ENCODE peak calls at places on chromosome 16, in five cellular contexts. J, C, I, Z and U are unnamed samples.

GRCh38 chr16:87138316-87138715 is 178.9 kb downstream of the C16orf95 start:
- DNase-seq in J (no peak), C (no peak), I (no peak), Z (no peak), U (no peak)

GRCh38 chr16:56708418-56708817 is 21.5 kb upstream of the NUP93 start:
- DNase-seq in J (no peak), C (no peak), I (no peak), Z (no peak), U (no peak)

GRCh38 chr16:83779881-83780280 is 27.9 kb upstream of the HSBP1 start:
- DNase-seq in J (no peak), C (no peak), I (no peak), Z (peak; percentile 59), U (peak; percentile 30)

GRCh38 chr16:1771072-1771863 is at the start of gene NME3:
- DNase-seq in J (peak; percentile 17), C (no peak), I (peak; percentile 85), Z (peak; percentile 56), U (peak; percentile 92)

GRCh38 chr16:15586716-15587115 is 56.2 kb downstream of the MARF1 start:
- DNase-seq in J (no peak), C (no peak), I (no peak), Z (no peak), U (no peak)

GRCh38 chr16:88681709-88682451 is 4.4 kb downstream of the SNAI3 start:
- DNase-seq in J (no peak), C (peak; percentile 84), I (no peak), Z (peak; percentile 15), U (peak; percentile 37)

GRCh38 chr16:28196331-28196987 is 15.3 kb downstream of the XPO6 start:
- DNase-seq in J (no peak), C (no peak), I (no peak), Z (no peak), U (no peak)

GRCh38 chr16:50696575-50697420 is 3.4 kb downstream of the NOD2 start:
- DNase-seq in J (peak; percentile 78), C (peak; percentile 82), I (peak; percentile 55), Z (peak; percentile 26), U (no peak)

GRCh38 chr16:50712568-50712914 is 19.1 kb downstream of the NOD2 start:
- DNase-seq in J (no peak), C (no peak), I (no peak), Z (peak; percentile 1), U (no peak)

GRCh38 chr16:12191102-12191501 is 214.6 kb downstream of the SNX29 start:
- DNase-seq in J (no peak), C (no peak), I (no peak), Z (no peak), U (no peak)

GRCh38 chr16:51024703-51025102 is 126.4 kb downstream of the SALL1 start:
- DNase-seq in J (no peak), C (no peak), I (no peak), Z (no peak), U (no peak)

GRCh38 chr16:30535777-30536190 is 1.1 kb upstream of the ZNF747 start:
- DNase-seq in J (peak; percentile 76), C (peak; percentile 34), I (peak; percentile 86), Z (peak; percentile 62), U (peak; percentile 85)

GRCh38 chr16:30534368-30535105 is at the start of gene ZNF747:
- DNase-seq in J (peak; percentile 92), C (peak; percentile 51), I (peak; percentile 93), Z (peak; percentile 75), U (peak; percentile 95)

GRCh38 chr16:30533748-30534367 is 800 bp downstream of the ZNF747 start:
- DNase-seq in J (no peak), C (no peak), I (no peak), Z (no peak), U (peak; percentile 50)

GRCh38 chr16:30533146-30533522 is 1.5 kb downstream of the ZNF747 start:
- DNase-seq in J (no peak), C (no peak), I (no peak), Z (no peak), U (no peak)

GRCh38 chr16:30535106-30535776 is 583 bp upstream of the ZNF747 start:
- DNase-seq in J (no peak), C (no peak), I (no peak), Z (no peak), U (no peak)
- H3K9ac ChIP-seq in J (peak overlapping the region; percentile 89), C (peak overlapping the region; percentile 96), I (peak overlapping the region; percentile 91), Z (peak overlapping the region; percentile 88), U (peak overlapping the region; percentile 89)

DNA sequence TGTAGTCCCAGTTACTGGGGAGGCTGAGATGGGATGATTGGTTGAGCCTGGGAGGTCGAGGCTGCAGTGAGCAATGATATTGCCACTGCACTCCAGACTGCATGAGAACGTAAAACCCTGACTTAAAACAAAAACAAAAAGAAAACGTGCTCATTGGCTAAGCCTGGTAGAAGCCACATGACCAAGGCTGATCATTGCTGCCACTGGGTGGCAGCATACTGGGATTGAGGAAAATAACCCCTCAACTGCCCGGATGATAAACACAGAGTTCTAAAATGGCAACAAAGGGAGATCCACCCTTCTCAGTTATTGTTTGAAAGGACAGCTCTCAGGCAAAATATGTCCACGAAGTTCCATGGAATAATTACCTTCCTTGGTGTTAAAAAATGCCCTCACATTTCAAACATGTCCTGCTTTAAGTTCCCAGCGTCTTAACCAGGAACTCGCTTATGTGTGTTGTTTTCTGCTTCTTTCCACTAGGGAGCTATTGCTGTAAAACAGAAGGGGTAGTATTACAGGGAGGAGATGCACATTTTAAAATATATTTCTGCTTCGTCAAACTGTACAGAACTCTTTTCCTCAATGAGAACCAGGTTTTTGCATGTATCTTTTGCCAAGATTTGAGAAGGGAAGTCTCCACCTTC is 675.3 kb downstream of the MAF start:
- DNase-seq in J (peak; percentile 24), C (no peak), I (peak; percentile 53), Z (no peak), U (peak; percentile 30)
- TF ChIP-seq SMC3 in J (peak; percentile 78), C (peak; percentile 50), I (peak; percentile 63), Z (no peak), U (peak; percentile 17)

DNA sequence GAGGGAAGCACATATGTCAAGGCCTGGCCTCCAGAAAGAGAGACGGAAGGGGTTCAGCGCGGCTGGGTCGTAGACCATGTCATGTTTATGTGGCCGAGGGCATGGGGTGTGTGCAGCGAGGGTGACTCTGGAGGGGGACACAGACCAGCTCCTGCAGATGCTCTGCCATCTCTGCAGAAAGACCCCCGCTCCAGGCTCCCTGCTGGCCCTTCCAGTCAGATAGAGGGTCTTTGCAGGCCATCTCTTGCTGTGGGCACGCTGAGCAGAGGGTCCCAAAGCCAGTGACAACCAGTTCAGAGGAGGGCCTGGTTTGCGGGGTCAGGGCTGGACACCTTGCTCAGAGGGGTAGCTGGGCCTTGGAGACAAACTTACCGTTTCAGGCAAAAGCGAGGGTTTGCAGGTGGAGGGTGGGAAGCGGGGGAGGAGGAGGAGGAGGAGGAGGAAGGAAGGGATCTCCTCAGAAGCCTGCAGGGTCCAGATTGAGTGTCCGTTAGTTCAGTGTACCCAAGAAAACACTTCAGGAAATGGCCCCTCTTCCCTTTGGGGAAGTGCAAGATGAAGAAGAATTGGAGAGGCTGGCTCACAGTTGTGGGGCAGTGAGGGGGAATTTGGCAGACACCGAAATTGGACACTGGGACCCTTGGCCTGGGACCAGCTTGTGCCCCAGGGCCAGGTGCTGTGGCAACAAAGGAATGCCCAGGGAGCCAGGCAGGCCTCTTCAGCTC is 102.7 kb downstream of the CMIP start:
- DNase-seq in J (no peak), C (no peak), I (no peak), Z (no peak), U (no peak)
- H3K9ac ChIP-seq in J (no peak overlapping the region), C (no peak overlapping the region), I (no peak overlapping the region), Z (no peak overlapping the region), U (no peak overlapping the region)

DNA sequence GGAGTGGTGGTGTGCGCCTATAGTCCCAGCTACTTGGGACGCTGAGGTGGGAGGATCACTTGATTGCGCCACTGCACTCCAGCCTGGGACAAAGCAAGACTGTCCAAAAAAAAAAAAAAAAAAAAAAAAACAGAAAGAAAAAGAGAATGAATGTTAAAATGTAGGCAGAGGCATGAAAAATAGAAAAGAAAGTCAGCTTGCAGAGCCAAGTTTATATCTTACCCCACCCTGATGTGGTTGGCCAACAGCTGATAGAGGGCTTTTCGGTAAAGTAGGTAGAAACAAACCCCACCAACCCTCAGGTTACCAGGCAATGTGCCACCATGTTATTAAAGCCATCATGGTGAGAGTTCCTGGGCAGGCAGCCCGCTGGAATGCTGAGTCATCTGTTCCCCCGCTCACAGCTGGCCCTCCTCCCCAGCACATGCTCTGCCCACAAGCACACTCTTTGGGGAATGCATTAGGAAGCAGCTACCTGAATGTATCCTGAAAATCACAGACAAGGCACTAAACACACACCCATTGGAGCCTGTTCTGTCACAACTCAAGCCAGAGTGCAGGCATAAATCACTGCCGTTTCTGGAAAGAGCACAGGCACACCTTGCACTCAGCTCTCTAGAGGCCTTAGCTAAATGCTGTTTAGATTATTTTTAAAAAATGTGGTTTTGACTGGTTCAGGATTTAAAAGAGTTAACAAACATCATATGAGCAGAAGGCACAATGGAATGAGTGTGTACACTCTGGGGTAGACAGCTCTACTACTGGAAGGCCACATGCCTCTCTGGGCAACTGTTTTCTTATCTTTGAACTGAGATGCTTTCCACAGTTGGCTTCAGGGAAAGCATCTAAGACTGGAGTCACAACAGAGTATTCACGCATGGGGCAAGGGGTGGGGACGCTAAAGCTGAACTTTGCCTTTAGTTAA is 128.5 kb downstream of the PARN start:
- DNase-seq in J (peak; percentile 92), C (peak; percentile 50), I (peak; percentile 75), Z (peak; percentile 94), U (peak; percentile 42)
- TF ChIP-seq SMC3 in J (peak; percentile 1), C (no peak), I (no peak), Z (no peak), U (no peak)

GRCh38 chr16:13866073-13866472 is 53.9 kb upstream of the ERCC4 start:
- DNase-seq in J (peak; percentile 86), C (no peak), I (peak; percentile 70), Z (peak; percentile 73), U (peak; percentile 32)
- H3K9ac ChIP-seq in J (no peak overlapping the region), C (no peak overlapping the region), I (no peak overlapping the region), Z (no peak overlapping the region), U (no peak overlapping the region)

GRCh38 chr16:8667492-8667891 is 6.9 kb upstream of the ABAT start:
- DNase-seq in J (no peak), C (no peak), I (no peak), Z (no peak), U (no peak)
- TF ChIP-seq SMC3 in J (no peak), C (no peak), I (no peak), Z (no peak), U (no peak)